ENCODE peak calls at places on chromosome 1, in four cellular contexts. B is GM23248, Q is A549, N is fibroblast of pulmonary artery. P is an unnamed sample.

GRCh38 chr1:9284061-9284460 is 8.6 kb upstream of the SPSB1 start:
- DNase-seq in Q (no peak), N (no peak), B (no peak), P (no peak)

GRCh38 chr1:115764541-115764940 is 4.0 kb downstream of the CASQ2 start:
- DNase-seq in B (peak; percentile 61), N (peak; percentile 42), Q (peak; percentile 24), P (no peak)

GRCh38 chr1:30467101-30467500 is 256.3 kb downstream of the MATN1 start:
- DNase-seq in N (no peak), B (no peak), Q (no peak), P (no peak)

GRCh38 chr1:220783453-220783852 is 3.3 kb upstream of the MTARC1 start:
- DNase-seq in Q (no peak), B (no peak), N (no peak), P (no peak)

GRCh38 chr1:33617451-33617850 is 145.0 kb downstream of the ZSCAN20 start:
- DNase-seq in Q (no peak), N (no peak), B (no peak), P (no peak)

GRCh38 chr1:932776-933602 is 9.3 kb downstream of the SAMD11 start:
- DNase-seq in Q (no peak), N (no peak), B (no peak), P (no peak)

GRCh38 chr1:158248771-158249170 is 5.5 kb upstream of the CD1A start:
- DNase-seq in N (no peak), B (no peak), Q (no peak), P (no peak)

GRCh38 chr1:61198554-61198953 is 116.2 kb downstream of the NFIA start:
- DNase-seq in B (no peak), Q (no peak), N (no peak), P (no peak)

GRCh38 chr1:225617956-225618355 is 35.0 kb downstream of the ENAH start:
- DNase-seq in N (no peak), B (no peak), Q (no peak), P (no peak)

GRCh38 chr1:22611530-22611947 is 24.9 kb upstream of the C1QA start:
- DNase-seq in B (peak; percentile 60), N (peak; percentile 76), Q (peak; percentile 38), P (peak; percentile 38)

GRCh38 chr1:234836045-234836681 is 226.2 kb upstream of the IRF2BP2 start:
- DNase-seq in N (no peak), B (no peak), Q (no peak), P (no peak)

GRCh38 chr1:84598418-84598817 is 24.2 kb upstream of the CTBS start:
- DNase-seq in N (peak; percentile 32), Q (no peak), B (peak; percentile 42), P (no peak)

GRCh38 chr1:94542088-94542671 is 621 bp upstream of the F3 start:
- DNase-seq in Q (no peak), N (peak; percentile 51), B (peak; percentile 72), P (peak; percentile 60)

GRCh38 chr1:90989302-90989701 is 32.5 kb downstream of the ZNF644 start:
- DNase-seq in B (no peak), N (no peak), Q (no peak), P (no peak)

GRCh38 chr1:172338295-172338735 is 82.2 kb upstream of the C1orf105 start:
- DNase-seq in Q (no peak), B (no peak), N (no peak), P (no peak)

GRCh38 chr1:35718492-35719336 is at the start of gene C1orf216:
- DNase-seq in B (peak; percentile 90), Q (peak; percentile 54), N (peak; percentile 79), P (peak; percentile 79)

GRCh38 chr1:55876276-55877060 is 661.3 kb upstream of the USP24 start:
- DNase-seq in Q (no peak), N (no peak), B (no peak), P (no peak)

GRCh38 chr1:64915381-64916274 is 50.7 kb downstream of the JAK1 start:
- DNase-seq in N (peak; percentile 71), B (peak; percentile 72), Q (peak; percentile 96), P (peak; percentile 39)

GRCh38 chr1:90708826-90709225 is 8.3 kb downstream of the BARHL2 start:
- DNase-seq in N (no peak), B (no peak), Q (no peak), P (no peak)

GRCh38 chr1:244005455-244005854 is 45.6 kb upstream of the ZBTB18 start:
- DNase-seq in N (no peak), Q (no peak), B (no peak), P (no peak)

GRCh38 chr1:33009561-33009960 is 27.1 kb downstream of the AK2 start:
- DNase-seq in Q (no peak), B (no peak), N (no peak), P (no peak)

GRCh38 chr1:21882721-21883415 is 54.2 kb downstream of the HSPG2 start:
- DNase-seq in B (no peak), Q (no peak), N (no peak), P (no peak)

GRCh38 chr1:1348420-1349255 is 580 bp downstream of the DVL1 start:
- DNase-seq in Q (peak; percentile 63), B (peak; percentile 66), N (peak; percentile 50), P (no peak)

GRCh38 chr1:201859424-201859823 is 29.3 kb upstream of the SHISA4 start:
- DNase-seq in Q (no peak), N (no peak), B (no peak), P (no peak)

GRCh38 chr1:54804471-54805132 is 3.5 kb upstream of the TTC22 start:
- DNase-seq in N (no peak), B (peak; percentile 72), Q (no peak), P (no peak)

GRCh38 chr1:42934111-42934510 is 24.6 kb downstream of the SLC2A1 start:
- DNase-seq in Q (no peak), B (no peak), N (no peak), P (no peak)

GRCh38 chr1:109926662-109927300 is 16.1 kb downstream of the CSF1 start:
- DNase-seq in N (peak; percentile 81), B (peak; percentile 86), Q (no peak), P (no peak)

GRCh38 chr1:51946300-51946699 is 44.2 kb downstream of the RAB3B start:
- DNase-seq in B (peak; percentile 80), Q (no peak), N (peak; percentile 31), P (peak; percentile 18)

GRCh38 chr1:25544819-25545218 is 1.4 kb downstream of the LDLRAP1 start:
- DNase-seq in B (peak; percentile 66), N (no peak), Q (peak; percentile 28), P (no peak)

GRCh38 chr1:163980391-163980790 is 578.6 kb upstream of the PBX1 start:
- DNase-seq in B (no peak), N (no peak), Q (no peak), P (no peak)

GRCh38 chr1:5554784-5555183 is 437.4 kb downstream of the NPHP4 start:
- DNase-seq in B (no peak), N (no peak), Q (no peak), P (no peak)

DNA sequence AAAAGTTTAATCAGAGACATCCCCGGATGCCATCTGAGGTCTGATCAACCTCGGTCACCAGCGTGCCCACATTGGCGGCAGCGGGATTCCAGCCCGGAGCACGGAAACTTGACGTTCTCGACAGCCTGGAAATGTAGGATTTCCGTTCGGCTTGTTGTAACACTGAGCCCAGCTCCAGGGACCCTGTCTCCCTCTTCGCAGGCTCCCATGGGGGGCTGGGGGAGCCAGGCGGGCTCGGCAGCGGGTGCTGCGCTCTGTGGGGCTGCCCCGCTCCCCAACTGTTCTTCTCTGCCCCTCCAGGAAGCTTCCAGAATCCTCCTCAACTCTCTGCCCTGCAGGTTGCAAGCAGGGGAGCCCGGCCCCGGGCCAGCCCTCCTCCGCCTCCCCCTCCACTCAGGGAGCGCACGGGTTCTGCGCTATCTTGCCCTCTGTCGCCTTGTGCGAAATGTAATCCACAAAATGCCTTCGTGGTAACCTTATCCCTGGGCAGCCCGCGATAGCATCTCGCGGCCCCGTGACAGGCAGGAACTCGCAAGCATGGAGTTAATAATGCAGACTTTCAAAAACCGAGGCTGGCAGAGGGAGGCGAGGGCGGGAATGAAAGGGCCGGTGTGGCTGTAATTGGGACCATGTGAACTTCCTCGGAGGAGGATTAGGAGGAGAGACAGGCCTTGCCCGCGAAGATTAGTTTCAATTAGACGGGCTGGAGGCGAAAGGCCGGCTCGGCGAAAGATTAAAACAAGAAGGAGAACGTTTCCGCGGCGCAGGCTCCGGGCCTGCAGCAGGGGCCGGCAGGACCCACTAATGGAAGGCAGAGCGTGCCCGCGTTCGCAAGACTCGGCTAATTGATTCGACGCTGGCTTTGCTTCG is 53.9 kb upstream of the TTC34 start:
- DNase-seq in N (no peak), B (no peak), Q (no peak), P (no peak)
- H3K4me3 ChIP-seq in N (no peak overlapping the region), B (no peak overlapping the region), Q (no peak overlapping the region), P (no peak overlapping the region)

GRCh38 chr1:31576201-31576669 is at the start of gene TINAGL1:
- DNase-seq in B (no peak), Q (no peak), N (no peak), P (peak; percentile 52)
- H3K4me3 ChIP-seq in B (peak within 1 kb of the TSS; percentile 9), Q (no peak within 1 kb of the TSS), N (peak within 1 kb of the TSS; percentile 37), P (peak within 1 kb of the TSS; percentile 31)

GRCh38 chr1:222594789-222595188 is 5.1 kb upstream of the TAF1A start:
- DNase-seq in Q (no peak), B (no peak), N (no peak), P (no peak)
- H3K4me3 ChIP-seq in Q (no peak overlapping the region), B (no peak overlapping the region), N (no peak overlapping the region), P (no peak overlapping the region)

DNA sequence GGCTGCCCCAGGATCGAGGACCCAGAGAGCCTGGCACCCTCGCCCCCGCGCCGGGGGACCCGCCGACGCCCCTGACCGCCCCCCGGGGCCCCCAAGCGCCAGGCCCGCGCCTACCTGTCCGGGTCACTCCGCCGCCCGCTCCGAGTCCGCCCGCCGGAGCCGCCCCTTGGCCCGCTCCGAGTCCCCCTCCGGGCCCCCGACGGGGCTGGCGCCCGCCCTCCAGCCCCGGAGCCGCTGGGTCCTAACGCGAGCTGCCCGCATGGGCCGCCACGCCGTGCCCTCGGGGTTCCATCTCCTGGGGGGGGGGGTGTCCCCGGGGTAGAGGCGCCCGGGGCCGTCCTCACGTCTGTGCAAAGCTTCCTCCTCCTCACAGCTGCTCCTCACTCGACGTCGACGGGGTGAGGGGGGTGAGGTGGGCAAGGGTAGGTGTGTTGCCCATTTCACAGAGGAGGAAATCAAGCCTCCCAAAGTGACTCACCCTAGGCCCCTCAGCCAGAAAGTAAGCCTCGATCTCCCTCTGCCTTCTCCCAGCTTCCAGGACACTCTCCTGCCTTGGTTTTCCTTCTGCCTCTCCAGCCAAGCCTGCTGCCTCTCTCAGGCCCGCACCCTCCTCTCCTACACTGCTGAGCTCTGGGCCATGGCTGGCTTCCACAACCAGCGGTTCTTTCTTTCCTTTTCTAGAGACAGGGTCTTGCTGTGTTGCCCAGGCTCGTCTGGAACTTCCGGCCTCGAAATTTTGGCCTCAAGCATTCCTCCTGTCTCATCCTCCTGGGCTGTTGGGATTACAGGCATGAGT is at the start of gene MFAP2:
- DNase-seq in N (peak; percentile 50), Q (no peak), B (peak; percentile 80), P (no peak)
- H3K4me3 ChIP-seq in N (peak within 1 kb of the TSS; percentile 88), Q (no peak within 1 kb of the TSS), B (peak within 1 kb of the TSS; percentile 88), P (peak within 1 kb of the TSS; percentile 45)

DNA sequence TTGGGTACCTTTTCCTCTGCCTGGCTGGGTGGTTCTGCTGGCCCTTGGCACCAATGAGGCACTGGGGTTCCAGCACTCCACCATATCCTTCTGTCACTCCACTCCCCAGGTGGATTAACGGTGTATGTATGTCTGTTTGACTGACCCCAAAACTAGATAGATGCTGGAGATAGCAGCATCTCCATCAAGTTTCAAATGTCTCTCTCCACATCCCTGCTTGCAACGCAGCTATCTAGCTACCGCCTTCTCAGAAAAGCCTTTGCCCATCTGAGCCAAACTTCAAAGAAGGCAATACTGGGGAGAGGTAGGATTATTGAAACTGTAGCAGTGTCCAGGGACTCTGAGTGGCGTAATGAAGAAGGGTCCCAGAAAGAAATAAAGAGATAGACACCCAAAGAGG is 64.0 kb downstream of the RHBG start:
- DNase-seq in N (no peak), Q (no peak), B (no peak), P (no peak)
- H3K4me3 ChIP-seq in N (no peak overlapping the region), Q (no peak overlapping the region), B (no peak overlapping the region), P (no peak overlapping the region)

P was measured in SJSA1.